ENCODE peak calls at places on chromosomes 16 and 17, in four cellular contexts. D is PC-9, X is Daoy, L is GM10248. R is an unnamed sample.

GRCh38 chr17:29059281-29059680 is 16.3 kb downstream of the PIPOX start:
- DNase-seq in D (no peak), X (peak; percentile 55), L (no peak), R (no peak)

GRCh38 chr17:38918129-38918913 is 7.1 kb upstream of the LASP1NB start:
- DNase-seq in D (no peak), X (no peak), L (no peak), R (no peak)

GRCh38 chr17:40253565-40253964 is 34.1 kb upstream of the CDC6 start:
- DNase-seq in D (no peak), X (peak; percentile 10), L (no peak), R (no peak)

GRCh38 chr17:38434178-38434665 is 6.0 kb downstream of the ARHGAP23 start:
- DNase-seq in D (no peak), X (no peak), L (no peak), R (no peak)

GRCh38 chr16:85648782-85649181 is 35.7 kb downstream of the GSE1 start:
- DNase-seq in D (no peak), X (no peak), L (no peak), R (no peak)

GRCh38 chr16:3881499-3881995 is 1.0 kb upstream of the CREBBP start:
- DNase-seq in D (peak; percentile 40), X (no peak), L (no peak), R (no peak)

GRCh38 chr16:4663756-4664465 is 29.5 kb upstream of the NUDT16L1 start:
- DNase-seq in D (no peak), X (no peak), L (no peak), R (no peak)

GRCh38 chr16:15748654-15749053 is 98.6 kb downstream of the NDE1 start:
- DNase-seq in D (no peak), X (no peak), L (no peak), R (no peak)

GRCh38 chr16:30893744-30894539 is at the start of gene BCL7C:
- DNase-seq in D (peak; percentile 98), X (peak; percentile 92), L (peak; percentile 93), R (peak; percentile 97)

GRCh38 chr17:76560036-76560876 is 20.4 kb downstream of the PRCD start:
- DNase-seq in D (no peak), X (no peak), L (no peak), R (no peak)

GRCh38 chr16:86681440-86681838 is 103.1 kb downstream of the FOXL1 start:
- DNase-seq in D (no peak), X (peak; percentile 60), L (no peak), R (no peak)

GRCh38 chr16:72561-73537 is at the start of gene RHBDF1:
- DNase-seq in D (peak; percentile 75), X (peak; percentile 71), L (peak; percentile 59), R (peak; percentile 73)

GRCh38 chr17:61783556-61784304 is 79.6 kb downstream of the BRIP1 start:
- DNase-seq in D (no peak), X (no peak), L (peak; percentile 22), R (no peak)

GRCh38 chr17:57486978-57487377 is 230.7 kb downstream of the MSI2 start:
- DNase-seq in D (no peak), X (no peak), L (no peak), R (no peak)

GRCh38 chr17:6959700-6960099 is 36.1 kb upstream of the ALOX12 start:
- DNase-seq in D (no peak), X (no peak), L (no peak), R (no peak)